ENCODE peak calls at places on chromosome 16, in six cellular contexts. U is heart right ventricle; E is stimulated activated CD8-positive, alpha-beta memory T cell treated with anti-CD3 and anti-CD28 coated beads, Interleukin-15, amount 100 ng/mL, for 48 hours; R is DMS153; P is stimulated activated CD4-positive, alpha-beta T cell treated with anti-CD3 and anti-CD28 coated beads, Interleukin-15, amount 100 ng/mL, for 24 hours; C is AG09309. L is an unnamed sample.

GRCh38 chr16:2987854-2988253 is 7.6 kb upstream of the PKMYT1 start:
- DNase-seq in P (no peak), R (no peak), E (no peak), U (no peak), C (no peak), L (no peak)

GRCh38 chr16:73301984-73302383 is 254.1 kb upstream of the ZFHX3 start:
- DNase-seq in U (no peak), E (no peak), C (no peak), R (no peak), P (no peak), L (no peak)

GRCh38 chr16:88769617-88770458 is 15.2 kb downstream of the PIEZO1 start:
- DNase-seq in U (no peak), R (peak; percentile 76), C (no peak), P (peak; percentile 54), E (no peak), L (no peak)

GRCh38 chr16:77298638-77299360 is 99.6 kb downstream of the SYCE1L start:
- DNase-seq in E (no peak), R (no peak), U (no peak), C (peak; percentile 89), P (no peak), L (no peak)

GRCh38 chr16:27598226-27598625 is 48.3 kb downstream of the KATNIP start:
- DNase-seq in P (no peak), C (no peak), U (no peak), R (no peak), E (no peak), L (no peak)

GRCh38 chr16:66622863-66623262 is 18.4 kb downstream of the CMTM3 start:
- DNase-seq in P (no peak), C (no peak), R (no peak), U (no peak), E (no peak), L (no peak)

GRCh38 chr16:68496689-68497088 is 42.4 kb upstream of the ZFP90 start:
- DNase-seq in C (no peak), U (no peak), R (no peak), E (no peak), P (no peak), L (no peak)

GRCh38 chr16:78629173-78629572 is 529.7 kb downstream of the WWOX start:
- DNase-seq in E (no peak), U (no peak), P (no peak), C (no peak), R (no peak), L (no peak)

GRCh38 chr16:50309156-50309526 is 42.8 kb downstream of the ADCY7 start:
- DNase-seq in U (no peak), R (no peak), P (no peak), E (no peak), C (no peak), L (no peak)

GRCh38 chr16:84829168-84829965 is 9.6 kb downstream of the CRISPLD2 start:
- DNase-seq in U (no peak), C (peak; percentile 71), P (no peak), R (no peak), E (no peak), L (no peak)

GRCh38 chr16:12271006-12271405 is 294.5 kb downstream of the SNX29 start:
- DNase-seq in U (no peak), P (no peak), R (peak; percentile 44), C (no peak), E (no peak), L (no peak)

GRCh38 chr16:16988963-16989362 is 481.8 kb downstream of the XYLT1 start:
- DNase-seq in C (no peak), E (no peak), U (no peak), R (no peak), P (no peak), L (no peak)

GRCh38 chr16:87344931-87345631 is 27.9 kb upstream of the C16orf95 start:
- DNase-seq in P (peak; percentile 64), C (no peak), E (peak; percentile 33), R (peak; percentile 86), U (no peak), L (peak; percentile 66)

GRCh38 chr16:66923866-66924265 is 1.5 kb downstream of the RRAD start:
- DNase-seq in R (peak; percentile 50), C (no peak), E (no peak), P (no peak), U (no peak), L (no peak)

GRCh38 chr16:73019456-73020362 is 28.2 kb downstream of the ZFHX3 start:
- DNase-seq in U (no peak), R (no peak), P (no peak), E (no peak), C (no peak), L (no peak)

GRCh38 chr16:73275024-73275423 is 227.1 kb upstream of the ZFHX3 start:
- DNase-seq in P (no peak), E (no peak), U (no peak), R (no peak), C (no peak), L (no peak)

GRCh38 chr16:80894091-80894490 is 89.7 kb upstream of the CDYL2 start:
- DNase-seq in E (no peak), P (no peak), C (no peak), U (no peak), R (no peak), L (no peak)

GRCh38 chr16:30157214-30157613 is 26.2 kb upstream of the CORO1A start:
- DNase-seq in P (no peak), C (no peak), R (no peak), E (no peak), U (no peak), L (no peak)

L was measured in NCI-H510A.